ENCODE peak calls at places on chromosome 11, in eight cellular contexts. One of them, this sample, is unnamed. For H3K4me1, the result is how much of the 10 kb centered on the place peaks cover.

GRCh38 chr11:28227460-28227859 is 119.3 kb downstream of the METTL15 start:
- DNase-seq in iPS DF 6.9: no peak
- DNase-seq in H1: no peak
- DNase-seq in adrenal gland: no peak
- DNase-seq in CD8-positive, alpha-beta memory T cell: no peak
- DNase-seq in CD4-positive, CD25-positive, alpha-beta regulatory T cell: no peak
- DNase-seq in IMR-90: no peak
- DNase-seq in transverse colon: no peak
- DNase-seq in this sample: no peak

GRCh38 chr11:65538232-65538914 is 13.5 kb downstream of the SCYL1 start:
- DNase-seq in iPS DF 6.9: no peak
- DNase-seq in IMR-90: no peak
- DNase-seq in transverse colon: no peak
- DNase-seq in CD4-positive, CD25-positive, alpha-beta regulatory T cell: no peak
- DNase-seq in CD8-positive, alpha-beta memory T cell: no peak
- DNase-seq in H1: no peak
- DNase-seq in adrenal gland: peak
- DNase-seq in this sample: peak

GRCh38 chr11:128802358-128802981 is 64.6 kb downstream of the KCNJ1 start:
- DNase-seq in CD4-positive, CD25-positive, alpha-beta regulatory T cell: no peak
- DNase-seq in transverse colon: no peak
- DNase-seq in IMR-90: no peak
- DNase-seq in adrenal gland: no peak
- DNase-seq in iPS DF 6.9: no peak
- DNase-seq in CD8-positive, alpha-beta memory T cell: no peak
- DNase-seq in H1: no peak
- DNase-seq in this sample: no peak

GRCh38 chr11:43810929-43811596 is 69.6 kb upstream of the ALKBH3 start:
- DNase-seq in iPS DF 6.9: no peak
- DNase-seq in CD4-positive, CD25-positive, alpha-beta regulatory T cell: no peak
- DNase-seq in H1: no peak
- DNase-seq in CD8-positive, alpha-beta memory T cell: no peak
- DNase-seq in transverse colon: no peak
- DNase-seq in IMR-90: no peak
- DNase-seq in adrenal gland: no peak
- DNase-seq in this sample: no peak

GRCh38 chr11:124751391-124751740 is 689 bp downstream of the VSIG2 start:
- DNase-seq in iPS DF 6.9: no peak
- DNase-seq in CD8-positive, alpha-beta memory T cell: no peak
- DNase-seq in IMR-90: no peak
- DNase-seq in H1: no peak
- DNase-seq in CD4-positive, CD25-positive, alpha-beta regulatory T cell: no peak
- DNase-seq in transverse colon: no peak
- DNase-seq in adrenal gland: no peak
- DNase-seq in this sample: no peak

GRCh38 chr11:28529540-28530410 is 421.6 kb downstream of the METTL15 start:
- DNase-seq in CD4-positive, CD25-positive, alpha-beta regulatory T cell: no peak
- DNase-seq in CD8-positive, alpha-beta memory T cell: no peak
- DNase-seq in adrenal gland: no peak
- DNase-seq in iPS DF 6.9: peak
- DNase-seq in transverse colon: no peak
- DNase-seq in IMR-90: peak
- DNase-seq in H1: no peak
- DNase-seq in this sample: no peak

GRCh38 chr11:70226967-70227366 is 23.9 kb downstream of the FADD start:
- DNase-seq in CD4-positive, CD25-positive, alpha-beta regulatory T cell: no peak
- DNase-seq in IMR-90: no peak
- DNase-seq in iPS DF 6.9: no peak
- DNase-seq in transverse colon: no peak
- DNase-seq in H1: no peak
- DNase-seq in CD8-positive, alpha-beta memory T cell: no peak
- DNase-seq in adrenal gland: no peak
- DNase-seq in this sample: no peak

GRCh38 chr11:132126973-132127900 is 756.8 kb downstream of the NTM start:
- DNase-seq in IMR-90: peak
- DNase-seq in transverse colon: peak
- DNase-seq in CD4-positive, CD25-positive, alpha-beta regulatory T cell: no peak
- DNase-seq in CD8-positive, alpha-beta memory T cell: no peak
- DNase-seq in iPS DF 6.9: no peak
- DNase-seq in H1: no peak
- DNase-seq in adrenal gland: peak
- DNase-seq in this sample: no peak

GRCh38 chr11:129273944-129274343 is 81.8 kb upstream of the ARHGAP32 start:
- DNase-seq in CD8-positive, alpha-beta memory T cell: no peak
- DNase-seq in adrenal gland: no peak
- DNase-seq in H1: no peak
- DNase-seq in IMR-90: no peak
- DNase-seq in CD4-positive, CD25-positive, alpha-beta regulatory T cell: no peak
- DNase-seq in transverse colon: no peak
- DNase-seq in iPS DF 6.9: no peak
- DNase-seq in this sample: no peak

GRCh38 chr11:70481625-70482528 is 83.5 kb downstream of the CTTN start:
- DNase-seq in iPS DF 6.9: no peak
- DNase-seq in CD4-positive, CD25-positive, alpha-beta regulatory T cell: no peak
- DNase-seq in adrenal gland: peak
- DNase-seq in IMR-90: peak
- DNase-seq in H1: no peak
- DNase-seq in CD8-positive, alpha-beta memory T cell: no peak
- DNase-seq in transverse colon: peak
- DNase-seq in this sample: no peak

DNA sequence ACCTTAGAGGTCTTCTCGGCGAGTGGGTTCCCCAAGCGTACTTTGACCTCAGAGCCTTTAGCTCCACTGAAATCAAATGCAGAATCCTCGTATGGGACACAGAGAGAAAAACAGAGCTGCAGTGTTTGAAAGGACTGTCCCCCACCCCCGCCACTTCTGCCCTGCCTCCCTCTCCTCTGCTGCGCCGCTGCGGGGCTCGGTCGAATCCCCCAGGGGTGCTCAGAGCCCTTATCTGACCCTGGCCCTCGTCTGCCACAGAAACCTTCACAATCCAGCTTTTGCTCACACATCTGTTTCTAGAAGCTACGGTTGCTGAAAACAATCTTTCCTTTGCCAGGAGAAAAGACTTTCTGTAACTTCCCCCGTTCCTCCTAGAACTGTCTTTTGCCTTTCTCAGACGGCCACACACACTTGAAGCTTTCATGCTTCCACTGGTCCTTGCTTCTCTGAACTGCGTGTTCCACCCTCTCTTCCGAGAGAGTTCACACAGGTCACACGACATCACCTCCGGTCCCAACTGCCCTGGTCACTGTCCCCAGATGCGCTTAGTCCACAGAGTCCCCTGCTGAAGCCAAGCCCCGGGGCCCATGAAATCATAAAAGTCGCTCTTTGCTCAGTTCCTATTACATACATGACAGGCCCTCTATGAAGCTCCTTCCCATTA is 3.8 kb downstream of the SMIM35 start:
- DNase-seq in IMR-90: no peak
- DNase-seq in CD4-positive, CD25-positive, alpha-beta regulatory T cell: no peak
- DNase-seq in CD8-positive, alpha-beta memory T cell: no peak
- DNase-seq in iPS DF 6.9: no peak
- DNase-seq in adrenal gland: peak
- DNase-seq in transverse colon: no peak
- DNase-seq in H1: no peak
- DNase-seq in this sample: no peak
- H3K4me1 ChIP-seq in IMR-90: under half
- H3K4me1 ChIP-seq in CD4-positive, CD25-positive, alpha-beta regulatory T cell: under half
- H3K4me1 ChIP-seq in CD8-positive, alpha-beta memory T cell: under half
- H3K4me1 ChIP-seq in iPS DF 6.9: under half
- H3K4me1 ChIP-seq in adrenal gland: under half
- H3K4me1 ChIP-seq in transverse colon: under half
- H3K4me1 ChIP-seq in H1: under half
- H3K4me1 ChIP-seq in this sample: under half

GRCh38 chr11:1302461-1303073 is 6.9 kb downstream of the TOLLIP start:
- DNase-seq in transverse colon: no peak
- DNase-seq in IMR-90: no peak
- DNase-seq in H1: no peak
- DNase-seq in CD8-positive, alpha-beta memory T cell: no peak
- DNase-seq in adrenal gland: no peak
- DNase-seq in CD4-positive, CD25-positive, alpha-beta regulatory T cell: no peak
- DNase-seq in iPS DF 6.9: no peak
- DNase-seq in this sample: no peak

GRCh38 chr11:1303196-1303821 is 6.1 kb downstream of the TOLLIP start:
- DNase-seq in IMR-90: no peak
- DNase-seq in H1: no peak
- DNase-seq in iPS DF 6.9: no peak
- DNase-seq in transverse colon: peak
- DNase-seq in adrenal gland: no peak
- DNase-seq in CD8-positive, alpha-beta memory T cell: no peak
- DNase-seq in CD4-positive, CD25-positive, alpha-beta regulatory T cell: no peak
- DNase-seq in this sample: peak

GRCh38 chr11:1305063-1305495 is 4.4 kb downstream of the TOLLIP start:
- DNase-seq in transverse colon: no peak
- DNase-seq in adrenal gland: no peak
- DNase-seq in H1: no peak
- DNase-seq in iPS DF 6.9: no peak
- DNase-seq in CD8-positive, alpha-beta memory T cell: no peak
- DNase-seq in CD4-positive, CD25-positive, alpha-beta regulatory T cell: no peak
- DNase-seq in IMR-90: no peak
- DNase-seq in this sample: no peak

GRCh38 chr11:1304376-1304775 is 5.1 kb downstream of the TOLLIP start:
- DNase-seq in CD8-positive, alpha-beta memory T cell: no peak
- DNase-seq in transverse colon: peak
- DNase-seq in IMR-90: no peak
- DNase-seq in CD4-positive, CD25-positive, alpha-beta regulatory T cell: no peak
- DNase-seq in adrenal gland: no peak
- DNase-seq in H1: no peak
- DNase-seq in iPS DF 6.9: no peak
- DNase-seq in this sample: no peak

DNA sequence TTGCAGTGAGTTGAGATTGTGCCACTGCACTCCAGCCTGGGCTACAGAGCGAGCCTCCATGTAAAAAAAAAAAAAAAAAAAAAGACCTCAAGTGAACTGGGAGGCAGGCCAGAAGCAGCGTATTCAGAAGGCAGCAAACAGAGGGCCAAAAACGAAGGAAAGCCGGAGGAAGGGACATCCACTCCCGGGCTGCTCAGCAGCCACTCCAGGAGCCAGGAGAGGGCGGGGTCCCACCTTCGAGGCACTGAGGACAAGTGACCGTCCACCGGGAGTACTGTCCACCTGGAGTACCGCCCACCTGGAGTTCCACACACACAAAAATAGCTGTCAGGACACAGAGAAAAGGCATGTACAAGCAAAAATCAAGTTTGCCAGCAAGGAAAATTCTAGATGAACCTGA is 5.5 kb downstream of the TOLLIP start:
- DNase-seq in H1: no peak
- DNase-seq in adrenal gland: peak
- DNase-seq in iPS DF 6.9: no peak
- DNase-seq in transverse colon: peak
- DNase-seq in CD4-positive, CD25-positive, alpha-beta regulatory T cell: no peak
- DNase-seq in CD8-positive, alpha-beta memory T cell: no peak
- DNase-seq in IMR-90: no peak
- DNase-seq in this sample: peak
- H3K4me1 ChIP-seq in H1: under half
- H3K4me1 ChIP-seq in adrenal gland: under half
- H3K4me1 ChIP-seq in iPS DF 6.9: under half
- H3K4me1 ChIP-seq in transverse colon: half or more
- H3K4me1 ChIP-seq in CD4-positive, CD25-positive, alpha-beta regulatory T cell: under half
- H3K4me1 ChIP-seq in CD8-positive, alpha-beta memory T cell: under half
- H3K4me1 ChIP-seq in IMR-90: under half
- H3K4me1 ChIP-seq in this sample: under half

DNA sequence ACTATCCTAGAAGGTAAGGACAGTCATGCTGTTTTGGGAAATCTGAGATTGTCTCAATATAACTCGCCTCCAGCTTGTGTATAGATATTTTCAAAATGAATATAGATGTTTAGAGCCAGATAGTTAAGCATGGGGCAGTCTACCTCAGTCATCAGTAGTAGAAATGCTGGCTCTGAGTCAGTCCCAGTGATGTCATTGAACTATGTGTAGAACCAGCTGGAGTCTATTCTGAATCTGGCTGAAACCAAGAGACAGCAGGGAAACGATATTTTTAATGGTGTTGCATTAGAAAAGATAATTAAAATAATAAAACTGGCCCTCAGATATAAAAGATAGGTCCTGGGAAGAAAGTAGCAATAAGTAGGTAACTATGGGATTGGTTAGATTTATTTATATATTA is 25.9 kb downstream of the PIWIL4 start:
- DNase-seq in H1: no peak
- DNase-seq in IMR-90: peak
- DNase-seq in CD4-positive, CD25-positive, alpha-beta regulatory T cell: no peak
- DNase-seq in transverse colon: no peak
- DNase-seq in adrenal gland: no peak
- DNase-seq in iPS DF 6.9: no peak
- DNase-seq in CD8-positive, alpha-beta memory T cell: no peak
- DNase-seq in this sample: no peak
- H3K4me1 ChIP-seq in H1: under half
- H3K4me1 ChIP-seq in IMR-90: under half
- H3K4me1 ChIP-seq in CD4-positive, CD25-positive, alpha-beta regulatory T cell: under half
- H3K4me1 ChIP-seq in transverse colon: under half
- H3K4me1 ChIP-seq in adrenal gland: under half
- H3K4me1 ChIP-seq in iPS DF 6.9: under half
- H3K4me1 ChIP-seq in CD8-positive, alpha-beta memory T cell: under half
- H3K4me1 ChIP-seq in this sample: under half

DNA sequence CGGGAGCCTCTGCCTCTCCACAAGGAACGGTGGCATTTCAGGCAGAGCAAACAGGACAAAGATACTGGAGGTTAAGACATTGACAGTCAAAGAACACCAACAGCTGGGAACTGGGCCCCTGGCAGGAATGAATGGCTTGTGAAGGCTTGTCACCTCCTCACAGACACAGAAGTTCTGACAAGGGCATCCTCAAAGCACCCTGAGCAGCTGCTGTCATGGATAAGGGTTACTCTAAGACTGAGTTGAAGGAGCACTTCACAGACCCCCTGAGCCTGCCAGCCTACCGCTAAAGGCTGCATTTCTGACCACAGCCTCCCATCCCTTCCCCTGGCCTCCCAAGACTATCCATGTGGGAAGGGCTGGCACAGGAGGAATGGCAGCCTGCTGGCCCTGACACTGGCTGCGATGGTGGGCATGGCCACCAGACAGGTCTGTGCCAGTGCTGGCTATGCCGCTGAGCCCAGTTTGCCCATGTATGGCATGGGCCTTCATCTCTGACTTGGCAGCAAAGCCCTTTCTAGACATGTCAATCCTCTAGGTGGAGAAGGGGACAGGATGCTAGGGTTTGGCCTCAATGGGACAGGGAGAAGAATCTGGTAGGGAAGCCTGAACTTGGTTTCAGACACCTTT is 8.6 kb downstream of the ZP1 start:
- DNase-seq in H1: no peak
- DNase-seq in iPS DF 6.9: no peak
- DNase-seq in CD8-positive, alpha-beta memory T cell: no peak
- DNase-seq in transverse colon: no peak
- DNase-seq in CD4-positive, CD25-positive, alpha-beta regulatory T cell: no peak
- DNase-seq in IMR-90: no peak
- DNase-seq in adrenal gland: no peak
- DNase-seq in this sample: no peak
- H3K4me1 ChIP-seq in H1: under half
- H3K4me1 ChIP-seq in iPS DF 6.9: under half
- H3K4me1 ChIP-seq in CD8-positive, alpha-beta memory T cell: under half
- H3K4me1 ChIP-seq in transverse colon: under half
- H3K4me1 ChIP-seq in CD4-positive, CD25-positive, alpha-beta regulatory T cell: under half
- H3K4me1 ChIP-seq in IMR-90: under half
- H3K4me1 ChIP-seq in adrenal gland: under half
- H3K4me1 ChIP-seq in this sample: under half

GRCh38 chr11:45215098-45215497 is 68.7 kb downstream of the PRDM11 start:
- DNase-seq in adrenal gland: no peak
- DNase-seq in CD8-positive, alpha-beta memory T cell: no peak
- DNase-seq in iPS DF 6.9: no peak
- DNase-seq in IMR-90: no peak
- DNase-seq in CD4-positive, CD25-positive, alpha-beta regulatory T cell: no peak
- DNase-seq in transverse colon: no peak
- DNase-seq in H1: no peak
- DNase-seq in this sample: no peak
- H3K4me1 ChIP-seq in adrenal gland: under half
- H3K4me1 ChIP-seq in CD8-positive, alpha-beta memory T cell: under half
- H3K4me1 ChIP-seq in iPS DF 6.9: under half
- H3K4me1 ChIP-seq in IMR-90: under half
- H3K4me1 ChIP-seq in CD4-positive, CD25-positive, alpha-beta regulatory T cell: under half
- H3K4me1 ChIP-seq in transverse colon: under half
- H3K4me1 ChIP-seq in H1: under half
- H3K4me1 ChIP-seq in this sample: under half

GRCh38 chr11:951507-951906 is 25.8 kb downstream of the AP2A2 start:
- DNase-seq in adrenal gland: no peak
- DNase-seq in IMR-90: no peak
- DNase-seq in H1: no peak
- DNase-seq in CD4-positive, CD25-positive, alpha-beta regulatory T cell: no peak
- DNase-seq in transverse colon: no peak
- DNase-seq in iPS DF 6.9: no peak
- DNase-seq in CD8-positive, alpha-beta memory T cell: no peak
- DNase-seq in this sample: no peak
- H3K4me1 ChIP-seq in adrenal gland: under half
- H3K4me1 ChIP-seq in IMR-90: under half
- H3K4me1 ChIP-seq in H1: under half
- H3K4me1 ChIP-seq in CD4-positive, CD25-positive, alpha-beta regulatory T cell: under half
- H3K4me1 ChIP-seq in transverse colon: half or more
- H3K4me1 ChIP-seq in iPS DF 6.9: under half
- H3K4me1 ChIP-seq in CD8-positive, alpha-beta memory T cell: under half
- H3K4me1 ChIP-seq in this sample: under half